ENCODE peak calls at places on chromosome 19, in seven cellular contexts. W, O, D, P, K, Z and G are unnamed samples.

GRCh38 chr19:51253088-51253806 is 2.4 kb downstream of the SIGLECL1 start:
- DNase-seq in W (no peak), O (no peak), D (no peak), P (no peak), K (no peak), Z (no peak), G (no peak)

GRCh38 chr19:53982056-53982455 is 9.4 kb upstream of the CACNG6 start:
- DNase-seq in W (no peak), O (no peak), D (no peak), P (no peak), K (no peak), Z (no peak), G (no peak)

GRCh38 chr19:5104871-5105351 is 136.0 kb downstream of the KDM4B start:
- DNase-seq in W (no peak), O (no peak), D (no peak), P (no peak), K (no peak), Z (no peak), G (no peak)

GRCh38 chr19:39160523-39160861 is 34.9 kb downstream of the PAK4 start:
- DNase-seq in W (peak), O (no peak), D (no peak), P (no peak), K (no peak), Z (peak), G (no peak)

GRCh38 chr19:610801-611505 is 21.3 kb downstream of the HCN2 start:
- DNase-seq in W (peak), O (no peak), D (peak), P (peak), K (peak), Z (no peak), G (no peak)

GRCh38 chr19:41893899-41894298 is 10.9 kb downstream of the ARHGEF1 start:
- DNase-seq in W (no peak), O (no peak), D (peak), P (peak), K (no peak), Z (no peak), G (no peak)

GRCh38 chr19:46604781-46605355 is 3.7 kb downstream of the CALM3 start:
- DNase-seq in W (no peak), O (no peak), D (no peak), P (no peak), K (no peak), Z (no peak), G (no peak)

GRCh38 chr19:10043286-10043927 is 30.1 kb downstream of the RDH8 start:
- DNase-seq in W (no peak), O (no peak), D (no peak), P (peak), K (no peak), Z (peak), G (no peak)

GRCh38 chr19:844300-844971 is 3.6 kb downstream of the PRTN3 start:
- DNase-seq in W (no peak), O (no peak), D (no peak), P (no peak), K (no peak), Z (no peak), G (no peak)

GRCh38 chr19:14383898-14384669 is 2.8 kb downstream of the ADGRE5 start:
- DNase-seq in W (no peak), O (no peak), D (peak), P (no peak), K (peak), Z (no peak), G (no peak)

GRCh38 chr19:49145485-49146407 is 9.4 kb downstream of the HRC start:
- DNase-seq in W (peak), O (peak), D (peak), P (peak), K (peak), Z (no peak), G (peak)

GRCh38 chr19:3324405-3324856 is 42.0 kb upstream of the NFIC start:
- DNase-seq in W (peak), O (peak), D (peak), P (peak), K (peak), Z (no peak), G (no peak)

GRCh38 chr19:36488816-36489138 is 584 bp downstream of the ZNF566 start:
- DNase-seq in W (no peak), O (no peak), D (peak), P (peak), K (peak), Z (no peak), G (no peak)

GRCh38 chr19:7199613-7200533 is 94.3 kb downstream of the INSR start:
- DNase-seq in W (peak), O (no peak), D (peak), P (no peak), K (no peak), Z (no peak), G (no peak)

GRCh38 chr19:53977429-53977990 is 13.9 kb upstream of the CACNG6 start:
- DNase-seq in W (peak), O (peak), D (peak), P (peak), K (peak), Z (peak), G (no peak)

GRCh38 chr19:18290250-18291018 is 9.0 kb upstream of the JUND start:
- DNase-seq in W (peak), O (peak), D (no peak), P (no peak), K (peak), Z (no peak), G (peak)

GRCh38 chr19:7303470-7303869 is 9.3 kb upstream of the INSR start:
- DNase-seq in W (no peak), O (no peak), D (no peak), P (no peak), K (no peak), Z (no peak), G (no peak)

GRCh38 chr19:10887616-10888367 is 16.4 kb downstream of the CARM1 start:
- DNase-seq in W (no peak), O (no peak), D (peak), P (peak), K (no peak), Z (no peak), G (no peak)

GRCh38 chr19:33260628-33261418 is 35.2 kb upstream of the SLC7A10 start:
- DNase-seq in W (no peak), O (no peak), D (no peak), P (no peak), K (no peak), Z (no peak), G (no peak)

GRCh38 chr19:44498988-44499387 is 1.3 kb downstream of the ZNF180 start:
- DNase-seq in W (no peak), O (no peak), D (no peak), P (no peak), K (no peak), Z (no peak), G (no peak)

GRCh38 chr19:45959517-45960025 is 14.1 kb downstream of the NOVA2 start:
- DNase-seq in W (no peak), O (no peak), D (no peak), P (peak), K (no peak), Z (no peak), G (no peak)

GRCh38 chr19:18590273-18591272 is 2.0 kb downstream of the REX1BD start:
- DNase-seq in W (no peak), O (no peak), D (no peak), P (peak), K (no peak), Z (no peak), G (no peak)

GRCh38 chr19:50325310-50326100 is 3.7 kb downstream of the KCNC3 start:
- DNase-seq in W (peak), O (peak), D (peak), P (peak), K (peak), Z (no peak), G (peak)

GRCh38 chr19:850221-850978 is 1.7 kb upstream of the ELANE start:
- DNase-seq in W (peak), O (no peak), D (no peak), P (peak), K (no peak), Z (peak), G (no peak)

GRCh38 chr19:55442372-55443044 is 592 bp downstream of the SHISA7 start:
- DNase-seq in W (no peak), O (no peak), D (no peak), P (no peak), K (no peak), Z (no peak), G (no peak)

GRCh38 chr19:43688059-43688763 is 18.2 kb upstream of the PLAUR start:
- DNase-seq in W (no peak), O (no peak), D (no peak), P (no peak), K (no peak), Z (no peak), G (no peak)

GRCh38 chr19:33758541-33759013 is 38.1 kb upstream of the KCTD15 start:
- DNase-seq in W (no peak), O (no peak), D (no peak), P (no peak), K (no peak), Z (no peak), G (no peak)